ENCODE peak calls at places on chromosome 21, in nine cellular contexts. L is foreskin fibroblast, B is adrenal gland, K is HFFc6, N is BE2C, I is cardiac fibroblast, V is mesothelial cell of epicardium, R is GM13977, Z is colonic mucosa. U is an unnamed sample.

GRCh38 chr21:43768868-43769167 is 7.3 kb downstream of the CSTB start:
- DNase-seq in L (peak), B (no peak), K (no peak), N (no peak), I (no peak), V (no peak), R (no peak), Z (no peak), U (peak)

GRCh38 chr21:14453339-14453738 is 70.4 kb upstream of the HSPA13 start:
- DNase-seq in L (no peak), B (no peak), K (no peak), N (no peak), I (no peak), V (no peak), R (peak), Z (no peak), U (no peak)

GRCh38 chr21:42302292-42302650 is 12.9 kb downstream of the TFF3 start:
- DNase-seq in L (no peak), B (no peak), K (no peak), N (peak), I (no peak), V (no peak), R (no peak), Z (no peak), U (no peak)

GRCh38 chr21:41671859-41672542 is 94.9 kb downstream of the RIPK4 start:
- DNase-seq in L (no peak), B (no peak), K (no peak), N (no peak), I (no peak), V (no peak), R (no peak), Z (no peak), U (no peak)

GRCh38 chr21:23612210-23612609 is 1995.1 kb downstream of the MRPL39 start:
- DNase-seq in L (no peak), B (no peak), K (no peak), N (no peak), I (no peak), V (no peak), R (no peak), Z (no peak), U (no peak)

GRCh38 chr21:42771503-42771805 is 107.9 kb downstream of the WDR4 start:
- DNase-seq in L (no peak), B (no peak), K (no peak), N (no peak), I (no peak), V (no peak), R (no peak), Z (no peak), U (no peak)

GRCh38 chr21:16087523-16087922 is 357.7 kb downstream of the USP25 start:
- DNase-seq in L (no peak), B (no peak), K (no peak), N (no peak), I (no peak), V (no peak), R (no peak), Z (no peak), U (no peak)

GRCh38 chr21:42446531-42446930 is 42.8 kb downstream of the UBASH3A start:
- DNase-seq in L (no peak), B (no peak), K (no peak), N (peak), I (no peak), V (no peak), R (no peak), Z (no peak), U (no peak)

GRCh38 chr21:42694751-42695150 is 41.3 kb downstream of the PDE9A start:
- DNase-seq in L (no peak), B (no peak), K (no peak), N (no peak), I (no peak), V (no peak), R (no peak), Z (no peak), U (no peak)

GRCh38 chr21:42066521-42066920 is 4.6 kb upstream of the UMODL1 start:
- DNase-seq in L (no peak), B (no peak), K (no peak), N (no peak), I (no peak), V (no peak), R (no peak), Z (no peak), U (no peak)

GRCh38 chr21:41932576-41933258 is 21.1 kb downstream of the C2CD2 start:
- DNase-seq in L (peak), B (peak), K (peak), N (peak), I (peak), V (no peak), R (peak), Z (no peak), U (no peak)

GRCh38 chr21:39788383-39788782 is 43.4 kb downstream of the IGSF5 start:
- DNase-seq in L (peak), B (peak), K (peak), N (peak), I (peak), V (peak), R (no peak), Z (peak), U (peak)

GRCh38 chr21:28111151-28111619 is 881.5 kb downstream of the LTN1 start:
- DNase-seq in L (peak), B (peak), K (peak), N (peak), I (peak), V (peak), R (no peak), Z (peak), U (no peak)

GRCh38 chr21:29217818-29218252 is 80.9 kb upstream of the BACH1 start:
- DNase-seq in L (peak), B (no peak), K (peak), N (no peak), I (peak), V (no peak), R (no peak), Z (no peak), U (no peak)

GRCh38 chr21:42515708-42516502 is 2.3 kb downstream of the SLC37A1 start:
- DNase-seq in L (no peak), B (peak), K (no peak), N (no peak), I (no peak), V (peak), R (no peak), Z (peak), U (no peak)

GRCh38 chr21:43727571-43728466 is 8.9 kb downstream of the PDXK start:
- DNase-seq in L (peak), B (peak), K (no peak), N (no peak), I (peak), V (no peak), R (no peak), Z (no peak), U (peak)

GRCh38 chr21:33945652-33946270 is 30.2 kb upstream of the ATP5PO start:
- DNase-seq in L (no peak), B (no peak), K (no peak), N (no peak), I (no peak), V (no peak), R (no peak), Z (no peak), U (no peak)

GRCh38 chr21:23016617-23017016 is 2018.4 kb downstream of the NCAM2 start:
- DNase-seq in L (no peak), B (no peak), K (no peak), N (peak), I (no peak), V (no peak), R (no peak), Z (no peak), U (peak)

GRCh38 chr21:28419110-28419509 is 573.6 kb downstream of the LTN1 start:
- DNase-seq in L (peak), B (no peak), K (no peak), N (no peak), I (no peak), V (no peak), R (no peak), Z (no peak), U (no peak)

GRCh38 chr21:15868940-15869339 is 139.2 kb downstream of the USP25 start:
- DNase-seq in L (no peak), B (no peak), K (no peak), N (no peak), I (no peak), V (no peak), R (no peak), Z (no peak), U (no peak)

GRCh38 chr21:41979335-41979734 is 25.5 kb upstream of the C2CD2 start:
- DNase-seq in L (no peak), B (no peak), K (no peak), N (no peak), I (no peak), V (no peak), R (no peak), Z (no peak), U (no peak)

GRCh38 chr21:17848228-17848627 is 29.1 kb upstream of the C21orf91 start:
- DNase-seq in L (peak), B (no peak), K (peak), N (no peak), I (peak), V (no peak), R (peak), Z (peak), U (no peak)

GRCh38 chr21:14875704-14876364 is 189.0 kb downstream of the NRIP1 start:
- DNase-seq in L (peak), B (no peak), K (no peak), N (no peak), I (peak), V (no peak), R (peak), Z (no peak), U (no peak)

GRCh38 chr21:30620522-30620921 is at the start of gene KRTAP20-4:
- DNase-seq in L (no peak), B (no peak), K (no peak), N (no peak), I (no peak), V (no peak), R (no peak), Z (no peak), U (no peak)

GRCh38 chr21:33843216-33843615 is 72.4 kb downstream of the ATP5PO start:
- DNase-seq in L (peak), B (no peak), K (no peak), N (no peak), I (no peak), V (no peak), R (no peak), Z (no peak), U (no peak)

GRCh38 chr21:30408782-30409494 is 13.1 kb downstream of the KRTAP13-1 start:
- DNase-seq in L (peak), B (no peak), K (no peak), N (peak), I (peak), V (peak), R (no peak), Z (peak), U (peak)

DNA sequence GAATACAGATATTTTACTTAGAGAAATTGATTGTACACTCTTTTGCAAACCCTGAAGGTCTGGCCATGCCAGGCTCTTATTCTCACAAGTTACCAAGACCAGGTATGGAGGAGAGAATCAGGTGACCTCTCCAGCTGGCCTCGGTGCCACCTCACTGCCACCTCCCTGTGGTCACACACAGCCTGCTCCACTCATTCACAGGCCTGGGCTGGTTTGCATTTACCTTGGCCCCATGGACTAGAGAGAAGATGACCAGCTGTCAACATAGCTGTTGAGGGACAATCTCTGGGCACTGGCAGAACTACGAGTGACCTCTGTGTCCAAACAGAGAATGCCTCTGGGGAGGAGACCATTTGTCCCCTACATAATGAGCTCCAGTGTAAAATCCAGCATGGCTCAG is 291.2 kb upstream of the RUNX1 start:
- DNase-seq in L (no peak), B (no peak), K (no peak), N (no peak), I (no peak), V (no peak), R (no peak), Z (no peak), U (no peak)
- TF ChIP-seq CTCF in L (no peak), B (no peak), K (no peak), N (no peak), I (no peak), V (no peak), R (peak), Z (no peak), U (no peak)

GRCh38 chr21:26966360-26966977 is 419 bp downstream of the ADAMTS5 start:
- DNase-seq in L (peak), B (no peak), K (no peak), N (peak), I (peak), V (peak), R (peak), Z (no peak), U (no peak)

GRCh38 chr21:26965091-26965566 is 1.8 kb downstream of the ADAMTS5 start:
- DNase-seq in L (peak), B (no peak), K (no peak), N (no peak), I (no peak), V (no peak), R (peak), Z (no peak), U (no peak)

GRCh38 chr21:26966978-26967913 is at the start of gene ADAMTS5:
- DNase-seq in L (peak), B (no peak), K (peak), N (peak), I (peak), V (peak), R (peak), Z (peak), U (no peak)

GRCh38 chr21:26964379-26964778 is 2.5 kb downstream of the ADAMTS5 start:
- DNase-seq in L (peak), B (no peak), K (peak), N (no peak), I (no peak), V (no peak), R (no peak), Z (peak), U (no peak)

GRCh38 chr21:26965567-26966359 is 1.1 kb downstream of the ADAMTS5 start:
- DNase-seq in L (peak), B (no peak), K (no peak), N (peak), I (peak), V (peak), R (peak), Z (peak), U (no peak)
- TF ChIP-seq CTCF in L (peak), B (peak), K (peak), N (peak), I (no peak), V (peak), R (no peak), Z (no peak), U (no peak)

DNA sequence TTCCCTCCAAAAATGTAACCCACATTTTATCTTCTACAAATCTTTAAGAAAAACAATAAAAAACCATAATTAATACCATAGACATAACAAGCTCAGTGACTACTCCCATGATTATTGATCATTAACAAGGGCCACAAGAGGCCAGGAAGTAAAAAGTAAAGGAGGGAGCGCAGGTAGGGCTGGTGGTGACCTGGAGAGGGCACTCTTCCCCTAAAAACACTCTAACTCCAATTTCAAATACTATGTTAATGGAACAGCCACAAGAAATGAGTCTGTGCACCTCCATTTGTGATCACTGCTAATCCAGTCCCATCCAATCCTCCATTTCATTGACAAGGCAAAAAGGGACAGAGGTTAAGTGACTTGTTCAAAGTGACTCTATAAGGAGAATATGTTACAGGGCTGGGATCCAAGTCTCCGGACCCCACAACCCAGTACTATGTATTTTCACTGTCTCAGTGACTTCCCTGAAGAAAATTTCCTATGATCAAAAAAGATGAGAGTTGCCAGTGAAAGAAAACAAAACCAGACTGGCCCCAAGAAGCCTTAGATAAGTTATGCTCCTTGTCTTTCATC is 41.2 kb upstream of the CFAP298 start:
- DNase-seq in L (peak), B (no peak), K (no peak), N (peak), I (peak), V (no peak), R (peak), Z (no peak), U (peak)
- TF ChIP-seq CTCF in L (peak), B (peak), K (peak), N (peak), I (peak), V (peak), R (peak), Z (peak), U (peak)

GRCh38 chr21:36034211-36034913 is 26.0 kb downstream of the SETD4 start:
- DNase-seq in L (no peak), B (no peak), K (no peak), N (no peak), I (no peak), V (no peak), R (no peak), Z (no peak), U (no peak)
- TF ChIP-seq CTCF in L (no peak), B (no peak), K (no peak), N (no peak), I (no peak), V (no peak), R (no peak), Z (no peak), U (no peak)

GRCh38 chr21:25607812-25608737 is 794 bp upstream of the MRPL39 start:
- DNase-seq in L (peak), B (peak), K (peak), N (peak), I (peak), V (peak), R (peak), Z (peak), U (peak)

GRCh38 chr21:25607151-25607811 is at the start of gene MRPL39:
- DNase-seq in L (peak), B (peak), K (peak), N (peak), I (peak), V (peak), R (peak), Z (peak), U (peak)
- TF ChIP-seq CTCF in L (peak), B (peak), K (peak), N (peak), I (peak), V (peak), R (peak), Z (peak), U (peak)

GRCh38 chr21:44875341-44875740 is 1.9 kb upstream of the PTTG1IP start:
- DNase-seq in L (peak), B (no peak), K (peak), N (no peak), I (peak), V (no peak), R (no peak), Z (no peak), U (no peak)
- TF ChIP-seq CTCF in L (no peak), B (no peak), K (peak), N (no peak), I (no peak), V (no peak), R (peak), Z (no peak), U (no peak)

DNA sequence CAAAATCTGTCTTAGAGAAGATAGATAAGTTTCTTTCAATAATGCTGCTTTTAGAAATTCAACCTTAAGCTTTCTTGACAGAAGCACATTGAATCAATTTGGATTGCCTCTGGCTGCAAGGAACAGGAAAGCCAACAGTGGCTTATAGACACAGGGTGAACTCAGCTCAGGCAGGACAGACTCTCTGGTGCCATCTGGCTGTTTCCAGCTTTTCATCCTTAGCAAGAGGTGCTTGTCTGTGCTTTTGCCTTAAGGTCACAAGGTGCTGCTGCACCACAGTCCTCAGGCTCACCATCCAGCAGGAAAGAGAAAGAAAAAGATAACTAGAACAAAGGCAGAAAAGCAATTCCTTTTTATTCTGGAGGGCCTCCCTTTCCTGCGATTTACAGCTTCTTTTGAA is 93.7 kb upstream of the ETS2 start:
- DNase-seq in L (peak), B (no peak), K (peak), N (no peak), I (peak), V (no peak), R (no peak), Z (peak), U (peak)
- TF ChIP-seq CTCF in L (peak), B (peak), K (peak), N (peak), I (peak), V (no peak), R (peak), Z (peak), U (peak)

DNA sequence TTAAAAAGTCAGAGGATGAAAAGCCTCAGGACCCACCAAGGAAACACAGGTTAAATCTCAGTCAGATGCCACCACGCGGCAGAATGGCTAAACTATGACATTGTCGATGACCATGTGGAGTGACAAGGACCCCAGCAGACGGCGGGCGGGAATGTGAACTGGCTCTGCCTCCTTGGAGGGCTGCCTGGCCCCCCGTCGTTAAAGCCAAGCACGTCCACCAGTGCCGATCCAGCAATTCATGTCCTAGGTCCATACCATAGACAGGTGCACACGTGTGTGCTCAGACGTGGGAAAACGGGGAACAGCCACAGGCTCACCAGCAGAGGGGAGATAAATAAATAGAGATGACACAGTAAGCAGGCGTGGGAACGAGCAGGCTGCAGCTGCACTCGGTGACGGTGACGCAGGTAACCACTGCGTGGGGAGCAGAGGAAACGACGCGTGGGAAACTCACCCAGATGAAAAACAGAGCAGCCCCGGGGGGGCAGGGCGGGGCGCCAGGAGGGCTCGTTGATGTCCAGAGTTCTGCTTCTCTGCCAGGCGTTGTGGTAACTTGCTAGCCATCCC is 28.3 kb upstream of the PCBP3 start:
- DNase-seq in L (no peak), B (no peak), K (no peak), N (peak), I (peak), V (no peak), R (peak), Z (peak), U (no peak)
- TF ChIP-seq CTCF in L (no peak), B (no peak), K (no peak), N (peak), I (no peak), V (no peak), R (no peak), Z (no peak), U (peak)

GRCh38 chr21:37166733-37167132 is 93.7 kb downstream of the TTC3 start:
- DNase-seq in L (no peak), B (no peak), K (no peak), N (no peak), I (no peak), V (no peak), R (peak), Z (no peak), U (no peak)
- TF ChIP-seq CTCF in L (peak), B (no peak), K (peak), N (peak), I (no peak), V (no peak), R (peak), Z (no peak), U (no peak)